ENCODE peak calls at places on chromosome 17, in five cellular contexts. T is H1, M is neuronal stem cell, Z is H9, K is trophoblast cell. D is an unnamed sample.

GRCh38 chr17:53629188-53629587 is 193.5 kb upstream of the KIF2B start:
- DNase-seq in M (no peak), Z (no peak), T (no peak), K (no peak), D (no peak)

GRCh38 chr17:79075433-79075805 is 795 bp downstream of the ENGASE start:
- DNase-seq in T (no peak), Z (no peak), M (no peak), K (no peak), D (peak)

GRCh38 chr17:2684549-2684948 is 27.0 kb downstream of the CLUH start:
- DNase-seq in Z (no peak), K (no peak), T (no peak), M (no peak), D (no peak)

GRCh38 chr17:55996826-55997225 is 156.4 kb upstream of the ANKFN1 start:
- DNase-seq in K (no peak), T (no peak), Z (no peak), M (no peak), D (no peak)

GRCh38 chr17:47983492-47984223 is 12.7 kb downstream of the CDK5RAP3 start:
- DNase-seq in T (no peak), Z (no peak), K (no peak), M (no peak), D (no peak)

GRCh38 chr17:60229189-60229802 is 79.5 kb downstream of the CA4 start:
- DNase-seq in K (peak), M (no peak), T (no peak), Z (no peak), D (no peak)

GRCh38 chr17:5711344-5711743 is 127.0 kb upstream of the NLRP1 start:
- DNase-seq in M (peak), T (no peak), K (no peak), Z (peak), D (no peak)

GRCh38 chr17:48413613-48414405 is 16.2 kb downstream of the SKAP1 start:
- DNase-seq in M (no peak), Z (no peak), K (no peak), T (no peak), D (no peak)

GRCh38 chr17:6548034-6548433 is 8.3 kb downstream of the PITPNM3 start:
- DNase-seq in M (no peak), K (no peak), T (no peak), Z (no peak), D (no peak)

GRCh38 chr17:58574025-58574424 is 59.6 kb upstream of the MTMR4 start:
- DNase-seq in Z (no peak), M (no peak), T (no peak), K (no peak), D (no peak)

GRCh38 chr17:41521574-41522261 is 3.0 kb upstream of the KRT15 start:
- DNase-seq in T (no peak), M (no peak), K (peak), Z (peak), D (peak)

DNA sequence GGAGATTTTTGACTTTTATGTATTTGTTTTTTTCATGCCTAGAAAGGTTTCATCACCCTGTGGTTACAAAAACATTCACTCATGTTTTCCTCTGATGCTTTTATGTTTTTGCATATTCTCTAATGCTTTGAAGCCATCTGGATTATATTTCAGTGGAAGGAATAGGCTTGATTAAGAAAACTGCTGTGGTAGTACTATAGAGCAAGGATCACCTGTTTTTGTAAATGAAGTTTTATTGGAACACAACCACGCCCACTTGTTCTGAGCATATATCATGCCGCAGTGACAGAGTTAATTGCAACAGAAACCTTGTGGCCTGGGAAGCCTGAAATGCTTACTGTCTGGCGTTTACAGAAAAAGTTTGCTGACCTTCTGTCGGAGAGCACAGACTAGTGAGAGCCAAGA is 11.5 kb downstream of the COX10 start:
- DNase-seq in M (no peak), K (no peak), T (no peak), Z (no peak), D (peak)
- H3K9ac ChIP-seq in M (no peak), K (no peak), T (no peak), Z (no peak), D (no peak)

GRCh38 chr17:82128287-82128686 is 30.3 kb upstream of the FASN start:
- DNase-seq in Z (no peak), T (no peak), K (no peak), M (no peak), D (no peak)

GRCh38 chr17:82126479-82127314 is 28.7 kb upstream of the FASN start:
- DNase-seq in Z (no peak), M (no peak), K (no peak), T (no peak), D (no peak)

GRCh38 chr17:82127315-82127595 is 29.2 kb upstream of the FASN start:
- DNase-seq in Z (no peak), T (no peak), M (no peak), K (no peak), D (no peak)

GRCh38 chr17:82127704-82128103 is 29.7 kb upstream of the FASN start:
- DNase-seq in Z (no peak), T (no peak), K (no peak), M (no peak), D (no peak)

DNA sequence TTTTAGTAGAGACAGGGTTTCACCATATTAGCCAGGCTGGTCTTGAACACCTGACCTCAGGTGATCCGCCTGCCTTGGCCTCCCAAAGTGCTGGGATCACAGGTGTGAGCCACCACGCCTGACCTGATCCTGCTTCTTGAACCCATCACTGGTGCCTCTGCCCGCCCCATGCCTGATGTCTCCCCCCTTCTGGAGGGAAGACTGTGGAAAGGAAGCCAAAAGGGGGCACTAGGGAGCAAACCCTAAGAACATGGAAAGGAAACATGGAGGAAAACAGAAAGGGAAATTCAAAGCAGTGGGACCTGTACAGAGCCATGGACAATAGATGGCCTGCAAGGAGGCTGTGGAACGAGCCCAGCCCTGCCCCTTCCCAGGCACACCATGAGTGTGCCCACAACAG is 31.1 kb upstream of the FASN start:
- DNase-seq in Z (no peak), K (no peak), M (no peak), T (no peak), D (no peak)
- H3K14ac ChIP-seq in Z (no peak), K (no peak), M (no peak), T (no peak), D (no peak)

GRCh38 chr17:68820476-68820824 is 134.7 kb downstream of the ABCA8 start:
- DNase-seq in K (no peak), T (no peak), Z (no peak), M (no peak), D (peak)
- H2BK12ac ChIP-seq in K (no peak), T (no peak), Z (no peak), M (no peak), D (no peak)

DNA sequence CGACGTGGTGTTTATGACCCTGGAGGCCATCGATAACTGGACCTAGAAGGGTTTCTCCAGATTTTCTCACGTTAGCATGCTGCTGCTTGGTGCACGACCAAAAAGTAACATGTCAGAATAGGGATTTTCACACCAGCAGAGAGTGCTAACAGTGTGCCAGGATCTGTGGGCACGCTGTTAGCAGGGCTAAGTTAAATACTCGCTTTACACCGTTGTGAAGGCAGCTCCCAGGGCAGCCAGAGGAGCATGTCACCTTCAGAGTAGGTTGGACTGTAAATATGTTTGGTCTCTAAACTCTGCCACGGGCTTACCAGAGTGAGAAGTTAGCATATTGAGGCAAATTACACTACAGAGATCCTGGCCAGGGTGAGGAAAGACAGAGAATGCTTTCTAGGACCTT is 113.2 kb upstream of the TBX2 start:
- DNase-seq in T (no peak), M (no peak), K (no peak), Z (no peak), D (no peak)
- H3K9ac ChIP-seq in T (no peak), M (no peak), K (no peak), Z (no peak), D (no peak)

GRCh38 chr17:34255381-34255732 is 272 bp downstream of the CCL2 start:
- DNase-seq in T (no peak), Z (no peak), M (no peak), K (no peak), D (no peak)
- H3K14ac ChIP-seq in T (no peak), Z (no peak), M (no peak), K (peak), D (no peak)

GRCh38 chr17:539048-539447 is 175.6 kb downstream of the VPS53 start:
- DNase-seq in T (no peak), M (no peak), K (no peak), Z (no peak), D (no peak)
- H2BK12ac ChIP-seq in T (no peak), M (no peak), K (no peak), Z (no peak), D (no peak)

GRCh38 chr17:45413498-45413923 is 19.2 kb downstream of the ARHGAP27 start:
- DNase-seq in T (no peak), K (no peak), M (no peak), Z (no peak), D (no peak)

GRCh38 chr17:45408611-45409421 is 23.9 kb downstream of the ARHGAP27 start:
- DNase-seq in T (no peak), K (peak), M (no peak), Z (no peak), D (no peak)

GRCh38 chr17:45410144-45411091 is 22.3 kb downstream of the ARHGAP27 start:
- DNase-seq in T (no peak), K (no peak), M (no peak), Z (no peak), D (no peak)

GRCh38 chr17:45409659-45410076 is 23.0 kb downstream of the ARHGAP27 start:
- DNase-seq in Z (no peak), K (no peak), M (no peak), T (no peak), D (no peak)

DNA sequence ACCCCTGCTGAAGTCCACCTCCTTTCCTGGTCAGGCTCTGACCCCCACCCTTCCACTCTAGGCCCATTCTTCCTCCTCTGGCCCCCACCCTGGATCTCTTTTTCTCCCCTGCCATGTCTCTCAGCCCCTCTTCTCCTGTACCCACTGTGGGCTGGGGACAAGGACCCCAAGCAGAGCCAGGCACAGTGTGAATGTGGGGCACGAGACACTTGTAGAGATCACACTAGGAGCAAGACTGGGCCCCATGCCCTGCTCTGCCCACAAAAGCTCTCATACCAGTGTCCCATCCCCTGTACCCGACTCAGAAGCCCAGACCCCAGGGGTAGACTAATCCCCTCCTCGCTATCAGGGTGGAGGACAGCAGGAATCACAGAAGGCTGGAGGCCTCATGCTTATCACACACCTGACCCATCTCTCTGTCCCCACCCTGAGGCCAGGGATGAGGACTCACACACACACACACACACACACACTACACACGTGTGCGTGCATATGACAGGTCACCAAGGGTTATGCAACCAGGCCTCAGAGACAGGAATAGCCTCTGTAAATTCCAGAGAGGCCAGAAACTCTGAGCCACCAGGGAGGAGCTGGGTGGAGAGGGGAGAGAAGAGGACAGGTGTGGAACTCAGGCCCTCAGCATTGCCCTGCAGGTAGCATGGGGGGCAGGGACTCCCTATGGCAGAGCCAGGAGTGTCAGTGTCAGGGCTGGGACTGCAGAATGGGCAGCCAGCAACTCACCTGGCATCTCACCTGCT is 21.1 kb downstream of the ARHGAP27 start:
- DNase-seq in Z (no peak), T (no peak), K (peak), M (no peak), D (no peak)
- H3K9ac ChIP-seq in Z (no peak), T (no peak), K (no peak), M (no peak), D (no peak)

D was measured in mesenchymal stem cell.